ENCODE peak calls at places on chromosomes 7 and 10, in nine cellular contexts. N is Caco-2; V is lung; H is left ventricle myocardium inferior; J is vagina; K is psoas muscle; C is fibroblast of lung; O is CD4-positive, alpha-beta T cell; M is MG63. F is an unnamed sample. For H3K9me3, the result is how much of the 10 kb centered on the place peaks cover.

GRCh38 chr7:98178321-98178720 is 32.9 kb upstream of the BHLHA15 start:
- DNase-seq in N (no peak), V (peak), H (peak), J (no peak), K (peak), C (no peak), O (no peak), M (no peak), F (no peak)

GRCh38 chr7:22231806-22232205 is 125.1 kb downstream of the RAPGEF5 start:
- DNase-seq in N (no peak), V (no peak), H (no peak), J (no peak), K (no peak), C (no peak), O (no peak), M (no peak), F (no peak)

GRCh38 chr7:73829921-73830617 is 727 bp upstream of the CLDN4 start:
- DNase-seq in N (peak), V (no peak), H (no peak), J (no peak), K (no peak), C (no peak), O (no peak), M (no peak), F (no peak)

GRCh38 chr10:79208251-79208983 is 138.9 kb upstream of the PPIF start:
- DNase-seq in N (no peak), V (no peak), H (no peak), J (no peak), K (no peak), C (no peak), O (no peak), M (no peak), F (no peak)

GRCh38 chr10:30834143-30834542 is 197.5 kb downstream of the ZNF438 start:
- DNase-seq in N (no peak), V (no peak), H (no peak), J (no peak), K (no peak), C (no peak), O (no peak), M (no peak), F (no peak)

GRCh38 chr7:95501261-95501816 is 15.6 kb downstream of the ASB4 start:
- DNase-seq in N (no peak), V (no peak), H (no peak), J (no peak), K (no peak), C (no peak), O (no peak), M (no peak), F (no peak)

GRCh38 chr10:110803830-110804338 is 67.8 kb upstream of the PDCD4 start:
- DNase-seq in N (peak), V (no peak), H (no peak), J (no peak), K (peak), C (peak), O (no peak), M (no peak), F (no peak)

GRCh38 chr10:16995867-16996529 is 133.6 kb downstream of the CUBN start:
- DNase-seq in N (no peak), V (no peak), H (no peak), J (no peak), K (no peak), C (peak), O (no peak), M (no peak), F (no peak)

GRCh38 chr10:79346388-79347225 is 662 bp upstream of the PPIF start:
- DNase-seq in N (no peak), V (no peak), H (no peak), J (peak), K (no peak), C (no peak), O (no peak), M (no peak), F (no peak)

GRCh38 chr10:132376394-132376851 is 20.6 kb upstream of the PWWP2B start:
- DNase-seq in N (no peak), V (no peak), H (no peak), J (no peak), K (no peak), C (no peak), O (no peak), M (no peak), F (no peak)

DNA sequence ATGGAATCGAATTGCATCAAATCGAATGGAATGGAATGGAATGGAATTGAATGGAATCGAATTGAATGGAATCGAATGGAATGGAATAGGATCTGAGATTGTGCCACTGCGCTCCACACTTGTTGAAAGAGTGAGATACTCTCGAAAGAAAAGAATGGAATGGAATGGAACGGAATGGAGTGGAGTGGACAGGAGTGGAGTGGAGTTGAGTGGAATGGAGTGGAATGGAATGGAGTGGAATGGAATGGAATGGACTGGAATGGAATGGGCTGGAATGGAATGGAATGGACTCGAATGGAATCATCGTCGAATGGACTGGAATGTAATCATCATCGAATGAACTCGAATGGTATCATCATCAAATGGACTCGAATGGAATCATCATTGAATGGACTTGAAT is 38.0 kb downstream of the ZNF716 start:
- DNase-seq in N (no peak), V (no peak), H (no peak), J (no peak), K (no peak), C (no peak), O (no peak), M (no peak), F (no peak)
- H3K9me3 ChIP-seq in N (under half), V (under half), H (half or more), J (under half), K (under half), C (under half), O (under half), M (under half), F (under half)

DNA sequence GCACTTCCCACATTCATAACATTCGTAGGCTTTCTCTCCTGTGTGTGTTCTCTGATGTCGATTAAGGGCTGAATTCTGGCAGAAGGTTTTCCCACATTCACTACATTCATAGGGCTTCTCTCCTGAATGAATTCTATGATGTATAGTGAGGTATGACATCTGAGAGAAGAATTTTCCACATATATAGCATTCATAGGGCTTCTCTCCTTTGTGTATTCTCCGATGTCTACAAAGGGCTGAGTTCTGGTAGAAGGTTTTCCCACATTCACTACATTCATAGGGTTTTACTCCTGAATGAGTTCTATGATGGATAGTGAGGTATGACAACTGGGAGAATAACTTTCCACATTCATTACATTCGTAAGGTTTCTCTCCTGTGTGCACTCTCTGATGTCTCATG is 15.6 kb downstream of the ZNF12 start:
- DNase-seq in N (no peak), V (no peak), H (no peak), J (no peak), K (no peak), C (no peak), O (no peak), M (no peak), F (no peak)
- H3K9me3 ChIP-seq in N (half or more), V (half or more), H (half or more), J (half or more), K (half or more), C (under half), O (half or more), M (half or more), F (under half)

GRCh38 chr7:134857958-134858357 is 78.5 kb downstream of the CALD1 start:
- DNase-seq in N (no peak), V (no peak), H (no peak), J (no peak), K (no peak), C (no peak), O (no peak), M (no peak), F (no peak)

GRCh38 chr7:134856692-134857091 is 77.3 kb downstream of the CALD1 start:
- DNase-seq in N (no peak), V (no peak), H (no peak), J (no peak), K (no peak), C (peak), O (no peak), M (no peak), F (no peak)

GRCh38 chr7:134856141-134856540 is 76.7 kb downstream of the CALD1 start:
- DNase-seq in N (no peak), V (no peak), H (no peak), J (no peak), K (no peak), C (no peak), O (no peak), M (no peak), F (no peak)

GRCh38 chr7:134854816-134855215 is 75.4 kb downstream of the CALD1 start:
- DNase-seq in N (no peak), V (no peak), H (no peak), J (no peak), K (no peak), C (no peak), O (no peak), M (peak), F (no peak)

GRCh38 chr7:134855467-134855866 is 76.0 kb downstream of the CALD1 start:
- DNase-seq in N (no peak), V (no peak), H (no peak), J (no peak), K (no peak), C (peak), O (no peak), M (peak), F (no peak)
- H3K9me3 ChIP-seq in N (under half), V (under half), H (under half), J (under half), K (under half), C (under half), O (under half), M (under half), F (under half)

GRCh38 chr10:126723226-126723625 is 52.7 kb upstream of the C10orf90 start:
- DNase-seq in N (no peak), V (no peak), H (no peak), J (peak), K (no peak), C (no peak), O (no peak), M (no peak), F (no peak)

DNA sequence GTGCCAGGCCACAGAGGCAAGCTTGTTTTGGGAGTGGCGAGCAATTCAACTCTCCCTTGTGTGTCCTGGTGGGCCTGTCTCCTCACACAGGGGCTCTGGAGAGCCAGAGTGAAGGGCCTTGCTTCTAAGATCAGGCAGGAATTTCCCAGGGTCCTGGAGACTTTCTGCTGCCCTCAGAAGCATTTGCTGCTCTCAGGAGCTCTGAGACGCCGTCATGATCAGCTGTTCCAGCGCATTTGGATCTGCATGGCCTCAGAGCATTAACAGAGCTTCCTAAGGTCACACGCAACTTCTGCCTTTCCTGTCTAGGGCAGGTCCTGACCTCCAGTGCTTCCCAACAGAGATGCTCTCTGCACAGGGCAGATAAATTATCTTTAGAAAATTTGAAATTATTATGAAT is 52.2 kb upstream of the C10orf90 start:
- DNase-seq in N (no peak), V (no peak), H (no peak), J (peak), K (no peak), C (no peak), O (no peak), M (no peak), F (no peak)
- H3K9me3 ChIP-seq in N (under half), V (under half), H (under half), J (under half), K (under half), C (under half), O (under half), M (under half), F (under half)

DNA sequence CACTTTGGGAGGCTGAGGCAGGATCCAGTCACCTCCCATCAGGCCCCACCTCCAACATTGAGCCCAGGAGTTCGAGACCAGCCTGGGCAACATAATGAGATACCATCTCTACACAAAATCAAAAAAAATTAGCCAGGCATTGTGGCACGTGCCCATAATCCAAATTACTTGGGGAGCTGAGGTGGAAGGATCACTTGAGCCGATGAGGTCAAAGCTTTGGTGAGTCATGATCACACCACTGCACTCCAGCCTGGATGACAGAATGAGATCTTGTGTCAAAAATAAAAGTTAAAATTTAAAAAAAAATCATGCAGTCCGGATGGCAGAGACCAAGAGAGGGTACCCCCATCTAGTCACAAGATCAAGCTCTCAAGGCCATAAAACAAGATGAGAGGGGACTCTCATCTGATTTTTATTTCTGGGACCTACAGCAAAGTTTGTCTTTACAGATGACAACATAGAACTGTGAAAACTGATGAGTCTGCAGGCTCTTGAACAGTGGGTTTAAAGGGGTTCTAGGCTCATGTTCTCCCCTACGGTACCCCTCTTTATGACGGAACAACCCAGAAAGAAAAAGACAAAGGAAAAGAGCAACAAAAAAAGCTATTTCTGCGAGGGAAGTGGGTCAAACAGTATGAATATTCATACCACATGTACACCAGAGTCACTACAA is 28.9 kb upstream of the CREB3L2 start:
- DNase-seq in N (no peak), V (no peak), H (no peak), J (no peak), K (no peak), C (no peak), O (no peak), M (peak), F (no peak)
- H3K9me3 ChIP-seq in N (under half), V (under half), H (under half), J (under half), K (under half), C (under half), O (under half), M (under half), F (under half)

DNA sequence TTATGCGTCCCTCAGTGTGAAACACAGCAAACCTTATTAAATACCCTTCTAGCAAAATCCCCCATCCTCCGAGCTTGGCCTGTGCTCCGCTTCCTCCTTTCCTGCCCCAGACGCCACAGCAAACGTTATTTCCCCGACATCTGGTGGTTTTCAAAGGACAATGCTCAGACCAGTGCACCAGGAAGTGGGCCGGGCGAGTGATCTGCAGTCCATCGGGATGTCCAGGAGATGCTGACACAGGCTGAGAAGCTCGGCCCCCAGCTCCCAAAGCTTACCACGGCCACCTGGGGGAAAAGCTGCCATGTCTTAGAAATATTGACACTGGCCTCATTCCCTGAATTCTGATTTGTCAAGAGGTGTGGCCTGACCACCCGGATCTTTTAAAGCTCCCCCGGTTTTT is 129.5 kb downstream of the PTPRN2 start:
- DNase-seq in N (no peak), V (no peak), H (no peak), J (no peak), K (no peak), C (no peak), O (no peak), M (no peak), F (no peak)
- H3K9me3 ChIP-seq in N (under half), V (under half), H (under half), J (under half), K (under half), C (under half), O (under half), M (under half), F (under half)

GRCh38 chr7:64183827-64184372 is 23.1 kb upstream of the ZNF735 start:
- DNase-seq in N (no peak), V (no peak), H (no peak), J (no peak), K (no peak), C (no peak), O (no peak), M (no peak), F (no peak)

GRCh38 chr7:64181586-64181985 is 25.4 kb upstream of the ZNF735 start:
- DNase-seq in N (no peak), V (no peak), H (no peak), J (no peak), K (no peak), C (no peak), O (no peak), M (no peak), F (no peak)

GRCh38 chr7:64183126-64183742 is 23.8 kb upstream of the ZNF735 start:
- DNase-seq in N (no peak), V (no peak), H (no peak), J (no peak), K (peak), C (no peak), O (peak), M (no peak), F (peak)

GRCh38 chr7:64182036-64182790 is 24.8 kb upstream of the ZNF735 start:
- DNase-seq in N (no peak), V (no peak), H (no peak), J (no peak), K (no peak), C (no peak), O (no peak), M (no peak), F (no peak)

DNA sequence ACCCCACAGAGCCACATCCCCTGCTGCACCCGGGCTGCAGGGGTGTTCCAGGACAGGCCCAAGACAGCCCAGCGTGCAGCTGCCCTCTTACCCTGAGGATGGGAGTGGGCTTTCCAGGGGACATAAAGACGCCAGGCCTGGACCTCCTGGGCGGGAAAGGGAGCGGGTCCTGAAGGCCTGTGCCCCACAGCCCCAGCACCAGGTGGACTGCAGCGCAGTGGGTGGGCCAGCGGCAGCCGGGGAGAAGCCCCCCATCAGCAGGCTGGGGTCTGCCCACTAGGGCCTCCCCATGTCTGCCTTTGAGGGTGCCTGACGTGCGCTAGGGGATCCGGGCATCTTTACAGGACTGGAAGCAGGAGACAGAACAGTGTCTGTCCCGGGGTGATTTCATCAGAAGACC is 22.6 kb upstream of the ZNF735 start:
- DNase-seq in N (no peak), V (no peak), H (no peak), J (no peak), K (no peak), C (no peak), O (no peak), M (no peak), F (no peak)
- H3K9me3 ChIP-seq in N (under half), V (under half), H (under half), J (under half), K (under half), C (under half), O (under half), M (under half), F (under half)

DNA sequence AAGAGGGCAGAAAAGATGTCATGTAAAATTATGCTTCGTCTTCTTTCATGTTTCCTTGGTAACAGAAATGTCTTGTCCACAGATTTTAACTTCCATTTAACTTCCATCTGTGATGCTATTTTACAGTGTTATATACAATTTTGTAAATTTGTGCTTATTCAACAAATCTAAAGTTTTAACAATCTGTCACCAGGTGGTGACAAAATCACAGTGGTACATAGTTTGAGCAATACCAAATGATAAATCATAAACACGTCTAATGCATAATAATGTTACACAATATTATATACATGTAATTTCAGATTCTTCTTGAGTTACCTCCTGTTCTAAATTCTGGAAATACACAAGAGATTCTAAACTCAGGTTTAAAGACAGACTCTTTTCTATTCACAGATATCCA is 784.4 kb upstream of the CELF2 start:
- DNase-seq in N (no peak), V (no peak), H (no peak), J (no peak), K (no peak), C (peak), O (no peak), M (no peak), F (no peak)
- H3K9me3 ChIP-seq in N (under half), V (under half), H (under half), J (under half), K (under half), C (under half), O (under half), M (under half), F (under half)

GRCh38 chr7:149605696-149606095 is 108.1 kb upstream of the ZNF746 start:
- DNase-seq in N (no peak), V (no peak), H (no peak), J (no peak), K (no peak), C (no peak), O (no peak), M (no peak), F (no peak)
- H3K9me3 ChIP-seq in N (under half), V (under half), H (under half), J (under half), K (under half), C (under half), O (under half), M (under half), F (under half)

GRCh38 chr10:43619368-43619767 is 13.1 kb downstream of the ZNF485 start:
- DNase-seq in N (no peak), V (no peak), H (no peak), J (no peak), K (no peak), C (no peak), O (no peak), M (no peak), F (no peak)
- H3K9me3 ChIP-seq in N (half or more), V (under half), H (under half), J (under half), K (under half), C (under half), O (under half), M (under half), F (under half)

F was measured in T-helper 17 cell.